ENCODE peak calls at places on chromosomes 5 and 9, in eight cellular contexts. F is activated T-cell treated with anti-CD3 and anti-CD28 coated beads for 1 hour; R is progenitor cell of endocrine pancreas; C is mucosa of descending colon; D is gastrocnemius medialis; G is activated CD4-positive, alpha-beta T cell treated with anti-CD3 and anti-CD28 coated beads for 24 hours; B is EH; P is ovary. H is an unnamed sample.

GRCh38 chr5:73365990-73366667 is 82.4 kb downstream of the FOXD1 start:
- DNase-seq in F (no peak), R (no peak), C (no peak), D (no peak), G (no peak), B (peak), P (no peak), H (no peak)

GRCh38 chr5:39755986-39756385 is 331.2 kb upstream of the DAB2 start:
- DNase-seq in F (no peak), R (no peak), C (no peak), D (no peak), G (no peak), B (peak), P (no peak), H (no peak)

GRCh38 chr5:176529824-176530195 is 7.4 kb downstream of the RNF44 start:
- DNase-seq in F (no peak), R (no peak), C (peak), D (no peak), G (no peak), B (no peak), P (no peak), H (no peak)

GRCh38 chr5:170278611-170279500 is 18.7 kb downstream of the LCP2 start:
- DNase-seq in F (peak), R (no peak), C (peak), D (peak), G (peak), B (no peak), P (no peak), H (no peak)

GRCh38 chr9:27528886-27529315 is 713 bp downstream of the MOB3B start:
- DNase-seq in F (peak), R (peak), C (peak), D (peak), G (peak), B (peak), P (peak), H (peak)

GRCh38 chr9:31100311-31100710 is 1284.1 kb upstream of the ACO1 start:
- DNase-seq in F (no peak), R (no peak), C (no peak), D (no peak), G (no peak), B (no peak), P (no peak), H (no peak)

GRCh38 chr5:90866333-90866732 is 307.7 kb downstream of the ADGRV1 start:
- DNase-seq in F (no peak), R (no peak), C (no peak), D (no peak), G (no peak), B (peak), P (no peak), H (no peak)

GRCh38 chr9:89750117-89750551 is 145.3 kb downstream of the GADD45G start:
- DNase-seq in F (no peak), R (no peak), C (no peak), D (peak), G (no peak), B (no peak), P (peak), H (no peak)

GRCh38 chr5:111002036-111002435 is 69.5 kb upstream of the TSLP start:
- DNase-seq in F (no peak), R (no peak), C (no peak), D (no peak), G (no peak), B (no peak), P (no peak), H (no peak)

GRCh38 chr9:78158286-78158685 is 77.6 kb upstream of the CEP78 start:
- DNase-seq in F (no peak), R (no peak), C (no peak), D (no peak), G (no peak), B (no peak), P (no peak), H (no peak)

GRCh38 chr5:154359222-154359583 is 86.6 kb upstream of the SAP30L start:
- DNase-seq in F (no peak), R (no peak), C (no peak), D (no peak), G (no peak), B (peak), P (peak), H (no peak)

GRCh38 chr9:76452839-76453238 is 6.1 kb upstream of the GCNT1 start:
- DNase-seq in F (no peak), R (no peak), C (no peak), D (no peak), G (no peak), B (no peak), P (no peak), H (no peak)

GRCh38 chr9:123225374-123225813 is 43.0 kb downstream of the STRBP start:
- DNase-seq in F (peak), R (no peak), C (no peak), D (no peak), G (peak), B (peak), P (no peak), H (no peak)

GRCh38 chr5:83576341-83576740 is 104.8 kb downstream of the VCAN start:
- DNase-seq in F (no peak), R (no peak), C (no peak), D (no peak), G (no peak), B (no peak), P (no peak), H (no peak)

GRCh38 chr5:179269781-179270543 is 75.3 kb downstream of the ADAMTS2 start:
- DNase-seq in F (no peak), R (no peak), C (no peak), D (peak), G (no peak), B (peak), P (peak), H (no peak)

GRCh38 chr5:77924081-77924480 is 147.9 kb upstream of the TBCA start:
- DNase-seq in F (no peak), R (no peak), C (no peak), D (no peak), G (no peak), B (peak), P (no peak), H (no peak)

GRCh38 chr9:137740311-137740710 is 121.5 kb downstream of the EHMT1 start:
- DNase-seq in F (no peak), R (no peak), C (no peak), D (no peak), G (no peak), B (peak), P (peak), H (no peak)

GRCh38 chr9:132288371-132288770 is 66.4 kb downstream of the SETX start:
- DNase-seq in F (no peak), R (no peak), C (no peak), D (no peak), G (no peak), B (peak), P (no peak), H (no peak)

GRCh38 chr9:111161015-111161415 is 122.7 kb upstream of the LPAR1 start:
- DNase-seq in F (no peak), R (no peak), C (no peak), D (no peak), G (no peak), B (peak), P (no peak), H (no peak)

GRCh38 chr5:112878760-112879159 is 17.7 kb downstream of the SRP19 start:
- DNase-seq in F (peak), R (no peak), C (no peak), D (no peak), G (peak), B (no peak), P (no peak), H (no peak)

GRCh38 chr9:71710856-71711255 is 57.5 kb downstream of the CEMIP2 start:
- DNase-seq in F (no peak), R (no peak), C (no peak), D (no peak), G (no peak), B (no peak), P (no peak), H (no peak)

GRCh38 chr5:17282283-17283120 is 65.1 kb downstream of the BASP1 start:
- DNase-seq in F (no peak), R (no peak), C (no peak), D (no peak), G (no peak), B (peak), P (no peak), H (no peak)

GRCh38 chr5:140554454-140554853 is 2.8 kb downstream of the SRA1 start:
- DNase-seq in F (no peak), R (no peak), C (no peak), D (no peak), G (no peak), B (peak), P (no peak), H (no peak)

GRCh38 chr9:121529237-121529987 is 29.8 kb upstream of the GGTA1 start:
- DNase-seq in F (no peak), R (no peak), C (peak), D (peak), G (no peak), B (peak), P (peak), H (no peak)

GRCh38 chr5:112854651-112855050 is 6.4 kb upstream of the SRP19 start:
- DNase-seq in F (no peak), R (no peak), C (no peak), D (no peak), G (no peak), B (no peak), P (no peak), H (no peak)

GRCh38 chr9:72131206-72131605 is 18.0 kb upstream of the GDA start:
- DNase-seq in F (no peak), R (no peak), C (no peak), D (no peak), G (no peak), B (no peak), P (no peak), H (no peak)

GRCh38 chr5:124519396-124519795 is 227.0 kb downstream of the ZNF608 start:
- DNase-seq in F (no peak), R (no peak), C (no peak), D (peak), G (no peak), B (peak), P (no peak), H (no peak)

GRCh38 chr5:22754155-22754554 is 99.0 kb downstream of the CDH12 start:
- DNase-seq in F (no peak), R (no peak), C (no peak), D (no peak), G (no peak), B (no peak), P (no peak), H (no peak)

GRCh38 chr5:616342-617039 is 4.4 kb downstream of the CEP72 start:
- DNase-seq in F (no peak), R (no peak), C (peak), D (no peak), G (no peak), B (peak), P (no peak), H (no peak)

GRCh38 chr9:136784997-136785361 is 6.2 kb upstream of the TMEM141 start:
- DNase-seq in F (no peak), R (no peak), C (no peak), D (no peak), G (no peak), B (no peak), P (no peak), H (no peak)

GRCh38 chr9:138017200-138017599 is 139.6 kb downstream of the CACNA1B start:
- DNase-seq in F (no peak), R (no peak), C (no peak), D (no peak), G (no peak), B (no peak), P (no peak), H (no peak)

GRCh38 chr9:114310471-114311450 is 12.1 kb upstream of the ORM1 start:
- DNase-seq in F (no peak), R (no peak), C (peak), D (no peak), G (no peak), B (no peak), P (no peak), H (no peak)

GRCh38 chr9:27133817-27134216 is 24.8 kb downstream of the TEK start:
- DNase-seq in F (no peak), R (no peak), C (no peak), D (no peak), G (no peak), B (no peak), P (no peak), H (no peak)

GRCh38 chr5:160011471-160011870 is 2.5 kb downstream of the TTC1 start:
- DNase-seq in F (no peak), R (no peak), C (no peak), D (no peak), G (no peak), B (no peak), P (no peak), H (no peak)

GRCh38 chr5:96579711-96580110 is 82.5 kb upstream of the CAST start:
- DNase-seq in F (no peak), R (no peak), C (no peak), D (no peak), G (no peak), B (no peak), P (no peak), H (no peak)

GRCh38 chr5:59332236-59332973 is 561.1 kb downstream of the PDE4D start:
- DNase-seq in F (no peak), R (no peak), C (no peak), D (no peak), G (no peak), B (no peak), P (no peak), H (no peak)

GRCh38 chr9:129151469-129151868 is 26.6 kb downstream of the IER5L start:
- DNase-seq in F (no peak), R (no peak), C (no peak), D (no peak), G (no peak), B (no peak), P (no peak), H (no peak)

H was measured in neural crest cell.